ENCODE peak calls at places on chromosomes 16 and 17, in four cellular contexts. E is GM23248, M is tibial artery, L is cardiac muscle cell. P is an unnamed sample.

GRCh38 chr16:67247698-67248400 is 568 bp upstream of the FHOD1 start:
- DNase-seq in E (no peak), M (no peak), L (no peak), P (no peak)

GRCh38 chr17:4987767-4988083 is 250 bp upstream of the CAMTA2 start:
- DNase-seq in E (peak; percentile 50), M (no peak), L (no peak), P (no peak)

GRCh38 chr17:3043737-3044365 is 19.6 kb downstream of the OR1D5 start:
- DNase-seq in L (no peak), M (peak; percentile 45), E (no peak), P (no peak)

GRCh38 chr17:17760872-17761550 is 75.8 kb downstream of the SREBF1 start:
- DNase-seq in L (no peak), M (no peak), E (no peak), P (no peak)

GRCh38 chr17:11948791-11949190 is 48.5 kb downstream of the ZNF18 start:
- DNase-seq in E (peak; percentile 90), L (peak; percentile 89), M (no peak), P (peak; percentile 49)

GRCh38 chr16:63312343-63312742 is 1276.1 kb upstream of the CDH8 start:
- DNase-seq in L (no peak), M (no peak), E (no peak), P (no peak)

GRCh38 chr16:89401641-89402445 is 88.5 kb downstream of the ANKRD11 start:
- DNase-seq in M (no peak), E (peak; percentile 87), L (peak; percentile 15), P (no peak)

GRCh38 chr16:47162670-47163420 is 19.1 kb upstream of the NETO2 start:
- DNase-seq in L (no peak), E (no peak), M (no peak), P (no peak)

GRCh38 chr16:48193846-48194245 is 38.1 kb upstream of the ABCC12 start:
- DNase-seq in L (no peak), E (no peak), M (no peak), P (no peak)

GRCh38 chr16:17474037-17474436 is 3.3 kb upstream of the XYLT1 start:
- DNase-seq in E (peak; percentile 55), M (no peak), L (no peak), P (no peak)

GRCh38 chr17:7024402-7024785 is 1.5 kb downstream of the BCL6B start:
- DNase-seq in M (no peak), L (no peak), E (no peak), P (peak; percentile 22)

GRCh38 chr16:51041546-51041945 is 109.5 kb downstream of the SALL1 start:
- DNase-seq in L (no peak), E (no peak), M (no peak), P (no peak)

GRCh38 chr17:75698659-75699058 is 22.6 kb upstream of the ITGB4 start:
- DNase-seq in M (no peak), E (no peak), L (no peak), P (peak; percentile 0)

GRCh38 chr17:4938069-4938491 is 1.8 kb downstream of the SLC25A11 start:
- DNase-seq in M (no peak), E (no peak), L (no peak), P (no peak)

GRCh38 chr16:72837846-72838661 is 209.9 kb downstream of the ZFHX3 start:
- DNase-seq in M (no peak), E (no peak), L (no peak), P (no peak)

GRCh38 chr17:8153550-8153956 is 1.3 kb upstream of the PER1 start:
- DNase-seq in L (peak; percentile 98), E (peak; percentile 100), M (peak; percentile 93), P (peak; percentile 87)

GRCh38 chr16:69818811-69819587 is 56.9 kb downstream of the WWP2 start:
- DNase-seq in M (no peak), L (no peak), E (no peak), P (no peak)

GRCh38 chr16:13435415-13435814 is 484.5 kb upstream of the ERCC4 start:
- DNase-seq in M (no peak), E (no peak), L (no peak), P (no peak)

GRCh38 chr16:68298907-68299515 is 11.7 kb downstream of the SLC7A6OS start:
- DNase-seq in M (peak; percentile 77), E (peak; percentile 84), L (peak; percentile 78), P (peak; percentile 78)

DNA sequence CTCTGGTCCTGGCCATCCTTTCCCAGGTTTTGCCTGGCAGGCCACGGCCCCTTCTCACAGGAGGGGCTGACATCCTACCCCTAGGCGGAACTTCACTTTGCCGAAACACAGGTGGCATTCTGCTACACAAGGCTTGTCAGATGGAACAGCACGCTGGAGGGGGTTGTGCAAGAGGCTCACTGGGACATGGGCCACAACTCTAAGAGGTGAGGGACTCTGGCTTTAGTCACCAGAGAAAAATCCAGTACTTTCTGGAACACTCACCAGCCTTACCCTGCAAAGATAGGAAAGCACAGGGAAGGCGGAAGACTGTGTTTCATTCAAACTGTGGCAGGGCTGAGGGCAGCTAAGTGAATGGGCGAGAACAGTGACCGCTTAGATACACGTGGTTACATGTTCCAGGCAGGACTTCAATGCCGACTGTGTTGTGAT is 18.3 kb downstream of the CDC42EP4 start:
- DNase-seq in L (peak; percentile 83), E (peak; percentile 92), M (peak; percentile 91), P (peak; percentile 85)
- H3K36me3 ChIP-seq in L (no peaks in the 10 kb centered on the region), E (no peaks in the 10 kb centered on the region), M (no peaks in the 10 kb centered on the region), P (no peaks in the 10 kb centered on the region)

DNA sequence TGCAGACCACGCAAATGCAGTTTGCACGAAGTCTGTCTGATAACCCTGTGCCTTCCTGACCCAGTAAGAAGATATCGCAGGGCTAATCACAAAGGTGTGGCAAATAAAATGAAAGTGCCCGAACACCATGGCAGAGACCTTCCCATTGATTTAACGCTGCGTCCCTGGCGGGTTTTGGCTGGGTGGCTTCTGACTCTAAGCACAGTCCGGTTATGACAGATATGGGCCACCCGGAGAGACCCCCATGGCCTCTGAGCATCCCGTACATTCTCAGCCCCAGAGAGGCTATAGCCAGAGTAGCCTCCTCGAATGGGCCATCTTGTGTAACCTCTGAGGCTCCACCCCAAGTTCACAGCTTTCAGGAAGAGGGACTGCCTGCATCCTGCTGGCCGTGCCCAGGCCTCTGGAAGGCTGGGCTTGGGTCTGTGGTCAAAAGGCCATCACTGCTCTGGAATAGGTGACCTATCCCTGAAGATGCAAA is 5.5 kb downstream of the FOXC2 start:
- DNase-seq in L (no peak), E (no peak), M (peak; percentile 72), P (no peak)
- H3K36me3 ChIP-seq in L (no peaks in the 10 kb centered on the region), E (no peaks in the 10 kb centered on the region), M (peaks cover 5% of the 10 kb centered on the region), P (no peaks in the 10 kb centered on the region)

DNA sequence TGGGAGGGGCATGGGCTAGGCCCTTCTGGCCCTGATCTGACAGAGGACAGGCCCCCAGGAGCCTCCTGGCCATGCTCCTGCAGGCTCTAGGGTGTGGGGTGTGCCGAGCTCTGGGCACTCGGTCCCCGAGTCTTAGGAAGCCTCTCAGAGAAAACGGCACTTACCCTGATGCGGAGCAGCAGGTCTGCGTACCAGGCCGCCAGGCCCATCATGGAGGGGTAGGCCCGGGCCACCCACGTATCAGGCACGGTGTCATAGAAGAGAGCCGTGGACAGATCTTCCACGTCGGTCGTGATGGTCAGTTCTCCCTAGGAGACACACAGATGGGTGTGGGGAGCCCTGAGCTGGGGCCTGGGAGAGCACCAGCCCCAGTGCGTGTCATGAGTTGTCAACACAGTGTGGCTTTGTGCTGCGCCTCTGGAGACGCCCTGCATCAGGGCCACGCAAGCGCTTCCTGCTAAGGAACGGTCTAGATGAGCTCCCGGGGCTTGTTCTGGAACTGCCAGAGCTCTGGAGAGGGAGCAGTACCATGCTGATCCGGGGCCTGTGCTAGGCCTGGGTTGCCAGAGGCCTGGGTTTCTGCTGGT is 47.9 kb downstream of the PGS1 start:
- DNase-seq in L (no peak), E (no peak), M (no peak), P (no peak)
- H3K36me3 ChIP-seq in L (peaks cover 7% of the 10 kb centered on the region), E (no peaks in the 10 kb centered on the region), M (peaks cover 67% of the 10 kb centered on the region), P (peaks cover 47% of the 10 kb centered on the region)

GRCh38 chr17:27577124-27577761 is 53.7 kb upstream of the LGALS9 start:
- DNase-seq in M (no peak), E (peak; percentile 82), L (peak; percentile 72), P (no peak)

GRCh38 chr17:27575100-27575911 is 55.7 kb upstream of the LGALS9 start:
- DNase-seq in M (no peak), E (no peak), L (no peak), P (no peak)

GRCh38 chr17:27573971-27574525 is 56.9 kb upstream of the LGALS9 start:
- DNase-seq in E (peak; percentile 80), L (peak; percentile 71), M (no peak), P (no peak)

GRCh38 chr17:27576429-27577123 is 54.4 kb upstream of the LGALS9 start:
- DNase-seq in E (peak; percentile 17), M (no peak), L (peak; percentile 45), P (no peak)

GRCh38 chr17:27575912-27576252 is 55.1 kb upstream of the LGALS9 start:
- DNase-seq in E (no peak), L (no peak), M (no peak), P (no peak)
- H3K36me3 ChIP-seq in E (no peaks in the 10 kb centered on the region), L (no peaks in the 10 kb centered on the region), M (no peaks in the 10 kb centered on the region), P (no peaks in the 10 kb centered on the region)

GRCh38 chr17:43200127-43200526 is 11.5 kb upstream of the TMEM106A start:
- DNase-seq in M (no peak), E (no peak), L (peak; percentile 21), P (no peak)

DNA sequence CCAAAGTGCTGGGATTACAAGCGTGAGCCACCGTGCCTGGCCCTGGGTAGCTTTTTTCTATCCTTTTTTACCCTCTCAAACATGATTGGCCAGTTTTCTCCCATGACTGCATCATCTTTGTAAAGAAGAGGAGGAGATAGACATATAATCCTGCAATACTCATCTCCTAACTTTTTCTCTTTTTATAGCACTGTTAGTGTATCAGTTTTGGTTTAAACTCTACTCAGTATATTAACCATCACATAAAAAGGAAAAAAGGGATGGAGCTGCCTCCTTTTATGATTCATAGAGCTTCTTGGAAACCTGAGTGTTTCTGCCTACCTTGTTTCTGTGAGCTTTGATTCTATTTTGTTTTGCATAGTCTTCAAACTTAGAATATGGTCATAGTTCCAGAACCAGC is 12.0 kb upstream of the TMEM106A start:
- DNase-seq in E (no peak), M (no peak), L (no peak), P (no peak)
- H3K36me3 ChIP-seq in E (peaks cover 83% of the 10 kb centered on the region), M (peaks cover 100% of the 10 kb centered on the region), L (peaks cover 74% of the 10 kb centered on the region), P (peaks cover 100% of the 10 kb centered on the region)